ENCODE peak calls at places on chromosomes 3 and 15, in nine cellular contexts. One of them, this sample, is unnamed.

GRCh38 chr3:62888180-62888579 is 13.0 kb upstream of the CADPS start:
- DNase-seq in smooth muscle cell of the brain vasculature: no peak
- DNase-seq in neural crest cell: no peak
- DNase-seq in kidney: no peak
- DNase-seq in activated CD8-positive, alpha-beta memory T cell treated with anti-CD3 and anti-CD28 coated beads for 48 hours: no peak
- DNase-seq in mucosa of descending colon: no peak
- DNase-seq in HS-5: no peak
- DNase-seq in memory B cell: no peak
- DNase-seq in left colon: no peak
- DNase-seq in this sample: no peak

GRCh38 chr3:41365973-41366372 is 166.7 kb downstream of the CTNNB1 start:
- DNase-seq in smooth muscle cell of the brain vasculature: no peak
- DNase-seq in neural crest cell: no peak
- DNase-seq in kidney: no peak
- DNase-seq in activated CD8-positive, alpha-beta memory T cell treated with anti-CD3 and anti-CD28 coated beads for 48 hours: no peak
- DNase-seq in mucosa of descending colon: no peak
- DNase-seq in HS-5: no peak
- DNase-seq in memory B cell: no peak
- DNase-seq in left colon: no peak
- DNase-seq in this sample: no peak

GRCh38 chr3:121724130-121724529 is 25.4 kb downstream of the GOLGB1 start:
- DNase-seq in smooth muscle cell of the brain vasculature: no peak
- DNase-seq in neural crest cell: no peak
- DNase-seq in kidney: no peak
- DNase-seq in activated CD8-positive, alpha-beta memory T cell treated with anti-CD3 and anti-CD28 coated beads for 48 hours: no peak
- DNase-seq in mucosa of descending colon: no peak
- DNase-seq in HS-5: no peak
- DNase-seq in memory B cell: no peak
- DNase-seq in left colon: no peak
- DNase-seq in this sample: no peak

GRCh38 chr15:31016446-31016915 is 25.1 kb upstream of the MTMR10 start:
- DNase-seq in smooth muscle cell of the brain vasculature: no peak
- DNase-seq in neural crest cell: no peak
- DNase-seq in kidney: no peak
- DNase-seq in activated CD8-positive, alpha-beta memory T cell treated with anti-CD3 and anti-CD28 coated beads for 48 hours: no peak
- DNase-seq in mucosa of descending colon: no peak
- DNase-seq in HS-5: no peak
- DNase-seq in memory B cell: no peak
- DNase-seq in left colon: no peak
- DNase-seq in this sample: no peak

GRCh38 chr15:48001393-48002059 is 119.3 kb upstream of the SLC24A5 start:
- DNase-seq in smooth muscle cell of the brain vasculature: no peak
- DNase-seq in neural crest cell: no peak
- DNase-seq in kidney: no peak
- DNase-seq in activated CD8-positive, alpha-beta memory T cell treated with anti-CD3 and anti-CD28 coated beads for 48 hours: no peak
- DNase-seq in mucosa of descending colon: no peak
- DNase-seq in HS-5: no peak
- DNase-seq in memory B cell: no peak
- DNase-seq in left colon: no peak
- DNase-seq in this sample: no peak

GRCh38 chr15:63837032-63837431 is 3.3 kb upstream of the HERC1 start:
- DNase-seq in smooth muscle cell of the brain vasculature: no peak
- DNase-seq in neural crest cell: no peak
- DNase-seq in kidney: no peak
- DNase-seq in activated CD8-positive, alpha-beta memory T cell treated with anti-CD3 and anti-CD28 coated beads for 48 hours: no peak
- DNase-seq in mucosa of descending colon: no peak
- DNase-seq in HS-5: no peak
- DNase-seq in memory B cell: no peak
- DNase-seq in left colon: no peak
- DNase-seq in this sample: no peak

GRCh38 chr15:69044899-69045298 is 30.4 kb downstream of the NOX5 start:
- DNase-seq in smooth muscle cell of the brain vasculature: no peak
- DNase-seq in neural crest cell: no peak
- DNase-seq in kidney: no peak
- DNase-seq in activated CD8-positive, alpha-beta memory T cell treated with anti-CD3 and anti-CD28 coated beads for 48 hours: no peak
- DNase-seq in mucosa of descending colon: no peak
- DNase-seq in HS-5: peak
- DNase-seq in memory B cell: no peak
- DNase-seq in left colon: no peak
- DNase-seq in this sample: peak

GRCh38 chr3:28924744-28925360 is 356.0 kb upstream of the RBMS3 start:
- DNase-seq in smooth muscle cell of the brain vasculature: no peak
- DNase-seq in neural crest cell: no peak
- DNase-seq in kidney: no peak
- DNase-seq in activated CD8-positive, alpha-beta memory T cell treated with anti-CD3 and anti-CD28 coated beads for 48 hours: no peak
- DNase-seq in mucosa of descending colon: no peak
- DNase-seq in HS-5: peak
- DNase-seq in memory B cell: no peak
- DNase-seq in left colon: no peak
- DNase-seq in this sample: no peak

GRCh38 chr3:65288781-65289180 is 601.0 kb upstream of the ADAMTS9 start:
- DNase-seq in smooth muscle cell of the brain vasculature: no peak
- DNase-seq in neural crest cell: no peak
- DNase-seq in kidney: no peak
- DNase-seq in activated CD8-positive, alpha-beta memory T cell treated with anti-CD3 and anti-CD28 coated beads for 48 hours: no peak
- DNase-seq in mucosa of descending colon: no peak
- DNase-seq in HS-5: no peak
- DNase-seq in memory B cell: no peak
- DNase-seq in left colon: no peak
- DNase-seq in this sample: no peak

GRCh38 chr3:40593351-40593750 is 68.6 kb downstream of the ZNF621 start:
- DNase-seq in smooth muscle cell of the brain vasculature: no peak
- DNase-seq in neural crest cell: no peak
- DNase-seq in kidney: no peak
- DNase-seq in activated CD8-positive, alpha-beta memory T cell treated with anti-CD3 and anti-CD28 coated beads for 48 hours: no peak
- DNase-seq in mucosa of descending colon: no peak
- DNase-seq in HS-5: no peak
- DNase-seq in memory B cell: no peak
- DNase-seq in left colon: no peak
- DNase-seq in this sample: no peak

GRCh38 chr3:73558399-73559075 is 66.2 kb downstream of the PDZRN3 start:
- DNase-seq in smooth muscle cell of the brain vasculature: no peak
- DNase-seq in neural crest cell: no peak
- DNase-seq in kidney: no peak
- DNase-seq in activated CD8-positive, alpha-beta memory T cell treated with anti-CD3 and anti-CD28 coated beads for 48 hours: no peak
- DNase-seq in mucosa of descending colon: no peak
- DNase-seq in HS-5: no peak
- DNase-seq in memory B cell: no peak
- DNase-seq in left colon: no peak
- DNase-seq in this sample: no peak

GRCh38 chr3:57659810-57660439 is 33.0 kb downstream of the DENND6A start:
- DNase-seq in smooth muscle cell of the brain vasculature: no peak
- DNase-seq in neural crest cell: no peak
- DNase-seq in kidney: no peak
- DNase-seq in activated CD8-positive, alpha-beta memory T cell treated with anti-CD3 and anti-CD28 coated beads for 48 hours: no peak
- DNase-seq in mucosa of descending colon: no peak
- DNase-seq in HS-5: no peak
- DNase-seq in memory B cell: no peak
- DNase-seq in left colon: no peak
- DNase-seq in this sample: no peak

GRCh38 chr15:76341366-76342045 is 4.9 kb downstream of the ISL2 start:
- DNase-seq in smooth muscle cell of the brain vasculature: no peak
- DNase-seq in neural crest cell: peak
- DNase-seq in kidney: peak
- DNase-seq in activated CD8-positive, alpha-beta memory T cell treated with anti-CD3 and anti-CD28 coated beads for 48 hours: no peak
- DNase-seq in mucosa of descending colon: peak
- DNase-seq in HS-5: no peak
- DNase-seq in memory B cell: peak
- DNase-seq in left colon: no peak
- DNase-seq in this sample: no peak

GRCh38 chr15:55789066-55789660 is 46.2 kb upstream of the PRTG start:
- DNase-seq in smooth muscle cell of the brain vasculature: no peak
- DNase-seq in neural crest cell: no peak
- DNase-seq in kidney: no peak
- DNase-seq in activated CD8-positive, alpha-beta memory T cell treated with anti-CD3 and anti-CD28 coated beads for 48 hours: peak
- DNase-seq in mucosa of descending colon: peak
- DNase-seq in HS-5: no peak
- DNase-seq in memory B cell: peak
- DNase-seq in left colon: no peak
- DNase-seq in this sample: no peak

GRCh38 chr3:64105816-64106215 is 82.5 kb upstream of the PSMD6 start:
- DNase-seq in smooth muscle cell of the brain vasculature: no peak
- DNase-seq in neural crest cell: no peak
- DNase-seq in kidney: no peak
- DNase-seq in activated CD8-positive, alpha-beta memory T cell treated with anti-CD3 and anti-CD28 coated beads for 48 hours: no peak
- DNase-seq in mucosa of descending colon: no peak
- DNase-seq in HS-5: no peak
- DNase-seq in memory B cell: no peak
- DNase-seq in left colon: no peak
- DNase-seq in this sample: no peak

GRCh38 chr3:10855871-10856662 is 40.0 kb downstream of the SLC6A11 start:
- DNase-seq in smooth muscle cell of the brain vasculature: no peak
- DNase-seq in neural crest cell: no peak
- DNase-seq in kidney: no peak
- DNase-seq in activated CD8-positive, alpha-beta memory T cell treated with anti-CD3 and anti-CD28 coated beads for 48 hours: no peak
- DNase-seq in mucosa of descending colon: no peak
- DNase-seq in HS-5: no peak
- DNase-seq in memory B cell: no peak
- DNase-seq in left colon: no peak
- DNase-seq in this sample: no peak

GRCh38 chr3:16824085-16824696 is 60.6 kb upstream of the PLCL2 start:
- DNase-seq in smooth muscle cell of the brain vasculature: no peak
- DNase-seq in neural crest cell: no peak
- DNase-seq in kidney: no peak
- DNase-seq in activated CD8-positive, alpha-beta memory T cell treated with anti-CD3 and anti-CD28 coated beads for 48 hours: no peak
- DNase-seq in mucosa of descending colon: no peak
- DNase-seq in HS-5: no peak
- DNase-seq in memory B cell: no peak
- DNase-seq in left colon: no peak
- DNase-seq in this sample: no peak

GRCh38 chr3:124850212-124850611 is 37.0 kb downstream of the ITGB5 start:
- DNase-seq in smooth muscle cell of the brain vasculature: no peak
- DNase-seq in neural crest cell: no peak
- DNase-seq in kidney: no peak
- DNase-seq in activated CD8-positive, alpha-beta memory T cell treated with anti-CD3 and anti-CD28 coated beads for 48 hours: no peak
- DNase-seq in mucosa of descending colon: no peak
- DNase-seq in HS-5: no peak
- DNase-seq in memory B cell: no peak
- DNase-seq in left colon: no peak
- DNase-seq in this sample: no peak

GRCh38 chr3:61031503-61031902 is 219.7 kb downstream of the FHIT start:
- DNase-seq in smooth muscle cell of the brain vasculature: no peak
- DNase-seq in neural crest cell: no peak
- DNase-seq in kidney: no peak
- DNase-seq in activated CD8-positive, alpha-beta memory T cell treated with anti-CD3 and anti-CD28 coated beads for 48 hours: no peak
- DNase-seq in mucosa of descending colon: no peak
- DNase-seq in HS-5: no peak
- DNase-seq in memory B cell: no peak
- DNase-seq in left colon: no peak
- DNase-seq in this sample: no peak

GRCh38 chr15:80972276-80972675 is 17.3 kb downstream of the MESD start:
- DNase-seq in smooth muscle cell of the brain vasculature: no peak
- DNase-seq in neural crest cell: no peak
- DNase-seq in kidney: no peak
- DNase-seq in activated CD8-positive, alpha-beta memory T cell treated with anti-CD3 and anti-CD28 coated beads for 48 hours: no peak
- DNase-seq in mucosa of descending colon: no peak
- DNase-seq in HS-5: no peak
- DNase-seq in memory B cell: no peak
- DNase-seq in left colon: no peak
- DNase-seq in this sample: no peak

GRCh38 chr3:72559377-72559776 is 288.9 kb downstream of the SHQ1 start:
- DNase-seq in smooth muscle cell of the brain vasculature: no peak
- DNase-seq in neural crest cell: no peak
- DNase-seq in kidney: no peak
- DNase-seq in activated CD8-positive, alpha-beta memory T cell treated with anti-CD3 and anti-CD28 coated beads for 48 hours: no peak
- DNase-seq in mucosa of descending colon: no peak
- DNase-seq in HS-5: no peak
- DNase-seq in memory B cell: no peak
- DNase-seq in left colon: no peak
- DNase-seq in this sample: no peak

GRCh38 chr3:42749753-42750231 is 23.3 kb downstream of the CCDC13 start:
- DNase-seq in smooth muscle cell of the brain vasculature: no peak
- DNase-seq in neural crest cell: no peak
- DNase-seq in kidney: no peak
- DNase-seq in activated CD8-positive, alpha-beta memory T cell treated with anti-CD3 and anti-CD28 coated beads for 48 hours: no peak
- DNase-seq in mucosa of descending colon: no peak
- DNase-seq in HS-5: no peak
- DNase-seq in memory B cell: no peak
- DNase-seq in left colon: peak
- DNase-seq in this sample: no peak

GRCh38 chr15:83404143-83404542 is 43.0 kb upstream of the SH3GL3 start:
- DNase-seq in smooth muscle cell of the brain vasculature: no peak
- DNase-seq in neural crest cell: no peak
- DNase-seq in kidney: no peak
- DNase-seq in activated CD8-positive, alpha-beta memory T cell treated with anti-CD3 and anti-CD28 coated beads for 48 hours: no peak
- DNase-seq in mucosa of descending colon: no peak
- DNase-seq in HS-5: no peak
- DNase-seq in memory B cell: no peak
- DNase-seq in left colon: no peak
- DNase-seq in this sample: no peak

GRCh38 chr3:4413467-4413866 is 53.6 kb downstream of the SUMF1 start:
- DNase-seq in smooth muscle cell of the brain vasculature: no peak
- DNase-seq in neural crest cell: no peak
- DNase-seq in kidney: no peak
- DNase-seq in activated CD8-positive, alpha-beta memory T cell treated with anti-CD3 and anti-CD28 coated beads for 48 hours: no peak
- DNase-seq in mucosa of descending colon: no peak
- DNase-seq in HS-5: peak
- DNase-seq in memory B cell: no peak
- DNase-seq in left colon: no peak
- DNase-seq in this sample: no peak

GRCh38 chr3:156892701-156893100 is 66.5 kb downstream of the LEKR1 start:
- DNase-seq in smooth muscle cell of the brain vasculature: no peak
- DNase-seq in neural crest cell: no peak
- DNase-seq in kidney: no peak
- DNase-seq in activated CD8-positive, alpha-beta memory T cell treated with anti-CD3 and anti-CD28 coated beads for 48 hours: no peak
- DNase-seq in mucosa of descending colon: no peak
- DNase-seq in HS-5: peak
- DNase-seq in memory B cell: no peak
- DNase-seq in left colon: no peak
- DNase-seq in this sample: no peak

GRCh38 chr3:17030438-17030837 is 145.7 kb downstream of the PLCL2 start:
- DNase-seq in smooth muscle cell of the brain vasculature: no peak
- DNase-seq in neural crest cell: no peak
- DNase-seq in kidney: no peak
- DNase-seq in activated CD8-positive, alpha-beta memory T cell treated with anti-CD3 and anti-CD28 coated beads for 48 hours: no peak
- DNase-seq in mucosa of descending colon: no peak
- DNase-seq in HS-5: no peak
- DNase-seq in memory B cell: no peak
- DNase-seq in left colon: no peak
- DNase-seq in this sample: no peak

GRCh38 chr3:123069021-123069381 is 2.2 kb downstream of the PDIA5 start:
- DNase-seq in smooth muscle cell of the brain vasculature: no peak
- DNase-seq in neural crest cell: no peak
- DNase-seq in kidney: no peak
- DNase-seq in activated CD8-positive, alpha-beta memory T cell treated with anti-CD3 and anti-CD28 coated beads for 48 hours: no peak
- DNase-seq in mucosa of descending colon: no peak
- DNase-seq in HS-5: no peak
- DNase-seq in memory B cell: no peak
- DNase-seq in left colon: no peak
- DNase-seq in this sample: no peak

GRCh38 chr15:63051701-63052066 is 9.1 kb downstream of the TPM1 start:
- DNase-seq in smooth muscle cell of the brain vasculature: no peak
- DNase-seq in neural crest cell: no peak
- DNase-seq in kidney: no peak
- DNase-seq in activated CD8-positive, alpha-beta memory T cell treated with anti-CD3 and anti-CD28 coated beads for 48 hours: no peak
- DNase-seq in mucosa of descending colon: no peak
- DNase-seq in HS-5: no peak
- DNase-seq in memory B cell: no peak
- DNase-seq in left colon: no peak
- DNase-seq in this sample: no peak

GRCh38 chr15:63598467-63599400 is 1.5 kb downstream of the FBXL22 start:
- DNase-seq in smooth muscle cell of the brain vasculature: no peak
- DNase-seq in neural crest cell: no peak
- DNase-seq in kidney: no peak
- DNase-seq in activated CD8-positive, alpha-beta memory T cell treated with anti-CD3 and anti-CD28 coated beads for 48 hours: no peak
- DNase-seq in mucosa of descending colon: peak
- DNase-seq in HS-5: no peak
- DNase-seq in memory B cell: no peak
- DNase-seq in left colon: peak
- DNase-seq in this sample: peak

GRCh38 chr15:52257734-52258062 is 37.9 kb downstream of the MYO5C start:
- DNase-seq in smooth muscle cell of the brain vasculature: no peak
- DNase-seq in neural crest cell: no peak
- DNase-seq in kidney: no peak
- DNase-seq in activated CD8-positive, alpha-beta memory T cell treated with anti-CD3 and anti-CD28 coated beads for 48 hours: no peak
- DNase-seq in mucosa of descending colon: no peak
- DNase-seq in HS-5: no peak
- DNase-seq in memory B cell: no peak
- DNase-seq in left colon: no peak
- DNase-seq in this sample: no peak

GRCh38 chr3:129892486-129892856 is 1.0 kb downstream of the TMCC1 start:
- DNase-seq in smooth muscle cell of the brain vasculature: no peak
- DNase-seq in neural crest cell: no peak
- DNase-seq in kidney: peak
- DNase-seq in activated CD8-positive, alpha-beta memory T cell treated with anti-CD3 and anti-CD28 coated beads for 48 hours: no peak
- DNase-seq in mucosa of descending colon: peak
- DNase-seq in HS-5: no peak
- DNase-seq in memory B cell: no peak
- DNase-seq in left colon: no peak
- DNase-seq in this sample: no peak